ENCODE peak calls at places on chromosome 19, in nine cellular contexts. H is cardiac muscle cell; O is A549; S is PC-9; J is CD4-positive, CD25-positive, alpha-beta regulatory T cell; T is cardiac fibroblast; V is right lobe of liver; P is colonic mucosa; F is tibial artery. B is an unnamed sample.

GRCh38 chr19:47232422-47233211 is 1.6 kb upstream of the BBC3 start:
- DNase-seq in H (no peak), O (no peak), S (peak; percentile 74), J (no peak), T (peak; percentile 52), V (no peak), P (peak; percentile 70), F (no peak), B (no peak)

GRCh38 chr19:1411255-1412191 is 4.1 kb downstream of the DAZAP1 start:
- DNase-seq in H (no peak), O (no peak), S (no peak), J (no peak), T (peak; percentile 53), V (no peak), P (no peak), F (no peak), B (no peak)

GRCh38 chr19:845707-846481 is 5.1 kb downstream of the PRTN3 start:
- DNase-seq in H (no peak), O (no peak), S (no peak), J (no peak), T (no peak), V (no peak), P (no peak), F (no peak), B (no peak)

GRCh38 chr19:30148039-30148438 is 206.0 kb downstream of the URI1 start:
- DNase-seq in H (no peak), O (peak; percentile 95), S (no peak), J (no peak), T (no peak), V (no peak), P (peak; percentile 38), F (no peak), B (no peak)

GRCh38 chr19:10514211-10515145 is 2.8 kb downstream of the S1PR5 start:
- DNase-seq in H (peak; percentile 23), O (no peak), S (no peak), J (no peak), T (no peak), V (no peak), P (no peak), F (no peak), B (no peak)

GRCh38 chr19:50505856-50506611 is 5.0 kb downstream of the JOSD2 start:
- DNase-seq in H (no peak), O (no peak), S (no peak), J (no peak), T (no peak), V (peak; percentile 49), P (no peak), F (no peak), B (no peak)

GRCh38 chr19:12052057-12052570 is 647 bp downstream of the ZNF878 start:
- DNase-seq in H (no peak), O (no peak), S (no peak), J (no peak), T (peak; percentile 7), V (no peak), P (peak; percentile 31), F (no peak), B (no peak)

GRCh38 chr19:1438035-1438932 is at the start of gene RPS15:
- DNase-seq in H (peak; percentile 95), O (peak; percentile 59), S (peak; percentile 77), J (peak; percentile 92), T (peak; percentile 98), V (peak; percentile 97), P (peak; percentile 96), F (peak; percentile 96), B (peak; percentile 96)

GRCh38 chr19:13959962-13960862 is 7.9 kb downstream of the DCAF15 start:
- DNase-seq in H (no peak), O (peak; percentile 49), S (no peak), J (no peak), T (no peak), V (no peak), P (no peak), F (no peak), B (no peak)

GRCh38 chr19:3366104-3366760 is at the start of gene NFIC:
- DNase-seq in H (peak; percentile 60), O (no peak), S (no peak), J (no peak), T (peak; percentile 92), V (peak; percentile 86), P (peak; percentile 70), F (peak; percentile 93), B (peak; percentile 90)

GRCh38 chr19:39144487-39145071 is 19.0 kb downstream of the PAK4 start:
- DNase-seq in H (no peak), O (no peak), S (no peak), J (no peak), T (peak; percentile 61), V (no peak), P (peak; percentile 59), F (no peak), B (no peak)

GRCh38 chr19:55452381-55453325 is 8.8 kb downstream of the ISOC2 start:
- DNase-seq in H (peak; percentile 91), O (peak; percentile 66), S (peak; percentile 61), J (peak; percentile 12), T (peak; percentile 81), V (no peak), P (peak; percentile 63), F (no peak), B (no peak)

GRCh38 chr19:9850235-9850959 is 15.3 kb downstream of the PIN1 start:
- DNase-seq in H (no peak), O (no peak), S (no peak), J (no peak), T (no peak), V (no peak), P (no peak), F (no peak), B (no peak)

GRCh38 chr19:15108845-15109767 is 1.9 kb downstream of the SYDE1 start:
- DNase-seq in H (no peak), O (no peak), S (no peak), J (no peak), T (no peak), V (no peak), P (no peak), F (no peak), B (no peak)
- H3K4me3 ChIP-seq in H (no peak overlapping the region), O (no peak overlapping the region), S (no peak overlapping the region), J (no peak overlapping the region), T (no peak overlapping the region), V (no peak overlapping the region), P (no peak overlapping the region), F (no peak overlapping the region), B (no peak overlapping the region)

GRCh38 chr19:17026041-17026658 is 460 bp downstream of the CPAMD8 start:
- DNase-seq in H (peak; percentile 20), O (no peak), S (peak; percentile 74), J (no peak), T (no peak), V (no peak), P (no peak), F (no peak), B (no peak)
- H3K4me3 ChIP-seq in H (peak overlapping the region; percentile 41), O (peak overlapping the region; percentile 38), S (peak overlapping the region; percentile 92), J (no peak overlapping the region), T (no peak overlapping the region), V (no peak overlapping the region), P (peak overlapping the region; percentile 11), F (peak overlapping the region; percentile 29), B (peak overlapping the region; percentile 33)

GRCh38 chr19:7920520-7921301 is 573 bp downstream of the SNAPC2 start:
- DNase-seq in H (peak; percentile 100), O (peak; percentile 41), S (peak; percentile 83), J (peak; percentile 99), T (peak; percentile 99), V (peak; percentile 100), P (peak; percentile 100), F (peak; percentile 100), B (peak; percentile 100)

GRCh38 chr19:7923295-7924191 is 2.4 kb downstream of the CTXN1 start:
- DNase-seq in H (no peak), O (no peak), S (no peak), J (no peak), T (no peak), V (peak; percentile 53), P (no peak), F (no peak), B (no peak)

GRCh38 chr19:7922841-7923205 is 2.7 kb downstream of the SNAPC2 start:
- DNase-seq in H (no peak), O (no peak), S (no peak), J (no peak), T (no peak), V (no peak), P (no peak), F (no peak), B (no peak)

GRCh38 chr19:7921302-7921954 is 1.3 kb downstream of the SNAPC2 start:
- DNase-seq in H (no peak), O (no peak), S (no peak), J (no peak), T (no peak), V (peak; percentile 56), P (no peak), F (no peak), B (no peak)

GRCh38 chr19:7921955-7922840 is 2.1 kb downstream of the SNAPC2 start:
- DNase-seq in H (no peak), O (no peak), S (no peak), J (no peak), T (no peak), V (peak; percentile 62), P (no peak), F (no peak), B (no peak)
- H3K4me3 ChIP-seq in H (no peak overlapping the region), O (no peak overlapping the region), S (no peak overlapping the region), J (no peak overlapping the region), T (peak overlapping the region; percentile 50), V (no peak overlapping the region), P (no peak overlapping the region), F (peak overlapping the region; percentile 85), B (peak overlapping the region; percentile 77)

GRCh38 chr19:18220632-18221275 is 5.5 kb downstream of the PDE4C start:
- DNase-seq in H (no peak), O (no peak), S (no peak), J (no peak), T (no peak), V (no peak), P (no peak), F (no peak), B (no peak)
- H3K4me3 ChIP-seq in H (no peak overlapping the region), O (no peak overlapping the region), S (no peak overlapping the region), J (no peak overlapping the region), T (no peak overlapping the region), V (no peak overlapping the region), P (no peak overlapping the region), F (no peak overlapping the region), B (no peak overlapping the region)

DNA sequence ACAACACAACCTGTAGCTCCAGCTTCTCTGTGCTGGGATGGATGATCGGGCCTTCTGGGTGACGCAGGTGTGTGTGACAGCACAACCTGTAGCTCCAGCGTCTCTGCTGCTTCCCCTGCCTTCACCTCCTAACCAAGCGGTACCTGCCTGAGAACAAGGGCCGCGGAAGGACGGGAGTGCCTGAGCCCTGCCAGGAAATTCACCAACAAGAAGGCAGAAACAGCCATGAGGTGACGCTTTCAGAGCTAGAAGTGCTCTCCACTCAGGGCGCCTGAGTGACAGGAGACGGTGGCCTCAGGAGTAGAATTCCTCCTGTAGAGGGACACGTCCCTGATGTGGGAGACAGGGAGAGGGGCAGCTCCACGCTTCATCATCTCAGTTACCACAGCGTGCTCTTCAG is 17.4 kb downstream of the ZNF331 start:
- DNase-seq in H (no peak), O (no peak), S (no peak), J (no peak), T (no peak), V (no peak), P (no peak), F (no peak), B (no peak)
- H3K4me3 ChIP-seq in H (no peak overlapping the region), O (no peak overlapping the region), S (no peak overlapping the region), J (peak overlapping the region; percentile 66), T (peak overlapping the region; percentile 58), V (no peak overlapping the region), P (no peak overlapping the region), F (peak overlapping the region; percentile 62), B (peak overlapping the region; percentile 60)

B was measured in suprapubic skin.